ENCODE peak calls at places on chromosomes 2 and 18, in four cellular contexts. U is endothelial cell of umbilical vein, W is neural progenitor cell, K is OCI-LY7. X is an unnamed sample. For H4K20me1, the result is how much of the 10 kb centered on the place peaks cover.

GRCh38 chr2:149040451-149040850 is 2.0 kb downstream of the LYPD6B start:
- DNase-seq in K (peak), U (peak), W (peak), X (peak)

GRCh38 chr2:160351978-160352377 is 141.6 kb downstream of the RBMS1 start:
- DNase-seq in K (no peak), W (no peak), U (no peak), X (peak)

GRCh38 chr2:204407209-204408070 is 137.8 kb upstream of the PARD3B start:
- DNase-seq in U (no peak), K (no peak), W (no peak), X (peak)

GRCh38 chr2:111923271-111923670 is 24.9 kb downstream of the MERTK start:
- DNase-seq in K (no peak), W (no peak), U (no peak), X (no peak)

GRCh38 chr2:220512419-220512818 is 885.0 kb downstream of the SLC4A3 start:
- DNase-seq in K (no peak), W (no peak), U (no peak), X (no peak)

GRCh38 chr2:108536133-108536780 is 2.0 kb downstream of the LIMS1 start:
- DNase-seq in K (no peak), U (no peak), W (no peak), X (peak)

GRCh38 chr2:101329026-101329425 is 20.5 kb upstream of the RNF149 start:
- DNase-seq in U (no peak), K (no peak), W (no peak), X (peak)

GRCh38 chr2:218006741-218007140 is 3.9 kb upstream of the TNS1 start:
- DNase-seq in W (no peak), U (no peak), K (no peak), X (no peak)

GRCh38 chr2:150097402-150097801 is 390.1 kb downstream of the RND3 start:
- DNase-seq in K (no peak), U (no peak), W (no peak), X (no peak)

GRCh38 chr2:33598472-33599174 is 476 bp downstream of the FAM98A start:
- DNase-seq in K (peak), U (peak), W (peak), X (peak)

GRCh38 chr2:46913471-46914381 is 1.9 kb downstream of the MCFD2 start:
- DNase-seq in K (no peak), U (peak), W (peak), X (peak)

GRCh38 chr2:7356909-7357584 is 439.8 kb downstream of the RNF144A start:
- DNase-seq in U (no peak), W (no peak), K (no peak), X (no peak)

GRCh38 chr2:2014251-2014761 is 270.0 kb upstream of the PXDN start:
- DNase-seq in U (no peak), W (peak), K (no peak), X (no peak)

GRCh38 chr2:65030481-65030880 is 25.7 kb upstream of the CEP68 start:
- DNase-seq in W (no peak), U (no peak), K (peak), X (no peak)
- H3K4me2 ChIP-seq in W (no peak), U (no peak), K (peak), X (no peak)

GRCh38 chr18:7479756-7480155 is 87.4 kb upstream of the PTPRM start:
- DNase-seq in W (no peak), U (no peak), K (no peak), X (no peak)

GRCh38 chr18:7476386-7476785 is 90.7 kb upstream of the PTPRM start:
- DNase-seq in W (no peak), U (no peak), K (no peak), X (no peak)

GRCh38 chr18:7485616-7486015 is 81.5 kb upstream of the PTPRM start:
- DNase-seq in K (no peak), W (no peak), U (no peak), X (no peak)

GRCh38 chr18:7482342-7482741 is 84.8 kb upstream of the PTPRM start:
- DNase-seq in K (no peak), U (no peak), W (no peak), X (peak)

GRCh38 chr18:7480853-7481252 is 86.3 kb upstream of the PTPRM start:
- DNase-seq in K (no peak), W (no peak), U (no peak), X (no peak)
- H4K20me1 ChIP-seq in K (under half), W (under half), U (under half), X (under half)

DNA sequence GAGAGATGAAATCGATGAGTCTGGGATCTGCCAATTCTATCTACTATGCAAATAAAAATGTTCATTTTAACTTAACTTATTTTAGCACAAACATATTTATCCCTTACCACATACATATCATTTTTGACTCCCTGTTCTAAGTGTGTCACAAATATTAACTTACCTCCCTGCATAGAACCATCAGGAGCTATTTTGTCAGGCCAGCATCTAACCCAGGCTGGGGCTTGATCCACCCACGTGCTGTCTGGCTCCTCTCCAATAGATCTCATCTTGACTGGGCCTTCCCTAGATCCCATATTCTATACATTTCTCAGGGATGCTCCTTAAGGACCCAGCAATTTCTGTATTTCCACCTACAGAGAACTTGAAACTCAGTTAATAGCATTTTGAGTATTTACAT is 20.9 kb downstream of the NTSR2 start:
- DNase-seq in W (no peak), U (no peak), K (no peak), X (no peak)
- H3K4me2 ChIP-seq in W (no peak), U (no peak), K (no peak), X (no peak)

DNA sequence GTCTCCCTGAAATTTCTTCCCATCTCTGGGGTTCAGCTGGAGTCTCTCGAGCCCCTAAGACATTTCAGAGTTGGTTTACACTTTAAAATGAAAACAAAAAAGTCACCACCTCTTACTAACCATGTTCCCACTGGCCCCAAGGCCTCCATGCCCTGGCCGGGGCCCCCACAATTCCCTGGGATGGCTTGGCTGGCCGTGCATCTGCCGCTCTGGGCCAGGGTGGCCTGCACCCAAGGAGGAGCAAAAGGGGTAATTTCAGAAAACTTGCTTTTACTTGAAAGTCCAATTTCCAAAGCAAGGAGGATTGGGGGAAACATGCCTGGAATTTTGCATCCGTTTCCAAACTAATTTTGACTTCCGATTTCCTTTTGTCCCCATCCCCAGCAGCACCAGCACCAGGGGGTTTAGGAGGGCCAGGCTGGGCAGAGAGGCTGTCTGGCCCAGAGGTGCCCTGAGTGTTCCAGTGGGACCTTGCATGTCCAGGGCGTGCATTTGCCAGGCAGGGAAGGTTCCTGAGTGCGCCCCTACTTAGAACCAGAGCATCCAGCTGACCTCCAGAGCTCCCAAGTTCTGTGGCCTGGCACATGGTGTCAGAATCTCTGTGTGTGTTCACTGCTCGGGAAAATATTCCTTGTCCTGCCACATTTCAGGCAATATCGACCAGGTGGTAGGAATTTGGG is 5.3 kb downstream of the SIX3 start:
- DNase-seq in K (no peak), U (no peak), W (no peak), X (no peak)
- H4K20me1 ChIP-seq in K (under half), U (under half), W (half or more), X (under half)